ENCODE peak calls at places on chromosomes 1 and 21, in five cellular contexts. X, G, V, N and E are unnamed samples.

GRCh38 chr1:184116287-184116686 is 64.8 kb downstream of the TSEN15 start:
- DNase-seq in X (no peak), G (no peak), V (no peak), N (no peak), E (peak; percentile 66)

GRCh38 chr1:24127801-24128363 is 15.1 kb downstream of the IL22RA1 start:
- DNase-seq in X (no peak), G (no peak), V (no peak), N (no peak), E (no peak)

GRCh38 chr1:62716397-62716796 is 28.2 kb upstream of the DOCK7 start:
- DNase-seq in X (no peak), G (peak; percentile 68), V (no peak), N (no peak), E (no peak)

GRCh38 chr1:64519921-64520320 is 50.0 kb downstream of the CACHD1 start:
- DNase-seq in X (no peak), G (no peak), V (no peak), N (no peak), E (no peak)

GRCh38 chr21:34180826-34181359 is 107.5 kb downstream of the MRPS6 start:
- DNase-seq in X (no peak), G (no peak), V (no peak), N (no peak), E (no peak)

GRCh38 chr1:52669696-52670095 is 28.5 kb downstream of the COA7 start:
- DNase-seq in X (no peak), G (no peak), V (no peak), N (no peak), E (no peak)

GRCh38 chr1:72281144-72281543 is 1.2 kb downstream of the NEGR1 start:
- DNase-seq in X (no peak), G (no peak), V (no peak), N (no peak), E (no peak)

GRCh38 chr1:7257225-7257624 is 472.0 kb downstream of the CAMTA1 start:
- DNase-seq in X (no peak), G (no peak), V (no peak), N (no peak), E (no peak)

GRCh38 chr1:108719654-108720435 is 7.1 kb downstream of the FNDC7 start:
- DNase-seq in X (no peak), G (no peak), V (no peak), N (no peak), E (no peak)

GRCh38 chr1:153567621-153568366 is 2.1 kb upstream of the S100A2 start:
- DNase-seq in X (no peak), G (no peak), V (no peak), N (no peak), E (peak; percentile 80)

GRCh38 chr21:41234574-41234973 is 66.6 kb downstream of the BACE2 start:
- DNase-seq in X (no peak), G (no peak), V (no peak), N (no peak), E (no peak)

GRCh38 chr1:102578806-102579205 is 529.5 kb downstream of the COL11A1 start:
- DNase-seq in X (no peak), G (no peak), V (no peak), N (no peak), E (no peak)

GRCh38 chr1:40899230-40899870 is 37.2 kb upstream of the CITED4 start:
- DNase-seq in X (no peak), G (no peak), V (no peak), N (peak; percentile 70), E (peak; percentile 80)

GRCh38 chr21:31536138-31536537 is 123.4 kb upstream of the SOD1 start:
- DNase-seq in X (no peak), G (no peak), V (no peak), N (no peak), E (no peak)

GRCh38 chr1:67339623-67340343 is 32.1 kb downstream of the IL12RB2 start:
- DNase-seq in X (no peak), G (no peak), V (no peak), N (no peak), E (no peak)

GRCh38 chr1:200099040-200099439 is 71.5 kb downstream of the NR5A2 start:
- DNase-seq in X (no peak), G (no peak), V (no peak), N (no peak), E (no peak)

GRCh38 chr1:53614231-53615021 is 124.5 kb downstream of the GLIS1 start:
- DNase-seq in X (peak; percentile 37), G (no peak), V (no peak), N (no peak), E (peak; percentile 66)

GRCh38 chr1:238088891-238089290 is 198.2 kb upstream of the ZP4 start:
- DNase-seq in X (no peak), G (no peak), V (no peak), N (no peak), E (no peak)

GRCh38 chr1:33500547-33500946 is 28.1 kb downstream of the ZSCAN20 start:
- DNase-seq in X (no peak), G (no peak), V (no peak), N (no peak), E (peak; percentile 65)

GRCh38 chr1:26289158-26290059 is 9.5 kb downstream of the SH3BGRL3 start:
- DNase-seq in X (peak; percentile 48), G (no peak), V (peak; percentile 59), N (no peak), E (no peak)

GRCh38 chr21:42227909-42228708 is 9.2 kb downstream of the ABCG1 start:
- DNase-seq in X (peak; percentile 86), G (peak; percentile 45), V (peak; percentile 77), N (peak; percentile 86), E (peak; percentile 81)

GRCh38 chr21:15211491-15212133 is 146.8 kb upstream of the NRIP1 start:
- DNase-seq in X (peak; percentile 61), G (no peak), V (no peak), N (no peak), E (no peak)

GRCh38 chr1:220290163-220290761 is 18.0 kb upstream of the RAB3GAP2 start:
- DNase-seq in X (no peak), G (no peak), V (no peak), N (no peak), E (no peak)

GRCh38 chr1:10723317-10723716 is 73.1 kb downstream of the CASZ1 start:
- DNase-seq in X (no peak), G (no peak), V (no peak), N (no peak), E (no peak)

GRCh38 chr1:245764040-245764439 is 609.3 kb downstream of the KIF26B start:
- DNase-seq in X (no peak), G (no peak), V (no peak), N (no peak), E (no peak)

GRCh38 chr1:245874942-245875580 is 632.0 kb downstream of the SMYD3 start:
- DNase-seq in X (peak; percentile 60), G (peak; percentile 82), V (no peak), N (peak; percentile 78), E (no peak)

GRCh38 chr1:171654705-171655214 is 2.3 kb upstream of the MYOC start:
- DNase-seq in X (no peak), G (no peak), V (no peak), N (no peak), E (no peak)

GRCh38 chr21:14602418-14602987 is 56.4 kb upstream of the SAMSN1 start:
- DNase-seq in X (no peak), G (no peak), V (no peak), N (no peak), E (no peak)

GRCh38 chr21:43318368-43318767 is 108.6 kb downstream of the SIK1 start:
- DNase-seq in X (no peak), G (no peak), V (no peak), N (no peak), E (no peak)

GRCh38 chr21:43317959-43318358 is 109.0 kb downstream of the SIK1 start:
- DNase-seq in X (peak; percentile 46), G (no peak), V (no peak), N (no peak), E (no peak)

GRCh38 chr21:43317254-43317748 is 109.6 kb downstream of the SIK1 start:
- DNase-seq in X (no peak), G (no peak), V (no peak), N (no peak), E (no peak)

GRCh38 chr21:43320526-43320925 is 106.4 kb downstream of the SIK1 start:
- DNase-seq in X (peak; percentile 41), G (no peak), V (no peak), N (no peak), E (no peak)

GRCh38 chr21:43318841-43319781 is 107.8 kb downstream of the SIK1 start:
- DNase-seq in X (peak; percentile 44), G (peak; percentile 77), V (no peak), N (no peak), E (no peak)
- H3K4me3 ChIP-seq in X (no peak overlapping the region), G (no peak overlapping the region), V (no peak overlapping the region), N (no peak overlapping the region), E (no peak overlapping the region)

DNA sequence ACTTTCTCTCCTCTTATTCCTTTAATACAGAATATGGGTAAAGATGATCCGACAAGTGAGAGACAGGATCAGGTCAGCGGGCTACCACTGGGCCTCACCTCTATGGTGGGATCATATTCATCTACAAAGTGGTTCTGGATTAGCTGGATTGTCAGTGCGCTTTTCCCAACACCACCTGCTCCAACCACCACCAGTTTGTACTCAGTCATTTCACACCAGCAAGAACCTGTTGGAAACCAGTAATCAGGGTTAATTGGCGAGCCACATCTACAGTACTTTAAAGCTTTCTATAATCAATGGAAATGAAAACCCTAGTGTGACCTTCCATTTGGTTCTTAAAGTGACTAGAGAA is 643 bp downstream of the NRAS start:
- DNase-seq in X (no peak), G (peak; percentile 22), V (no peak), N (no peak), E (no peak)
- H3K36me3 ChIP-seq in X (peaks cover 22% of the 10 kb centered on the region), G (peaks cover 68% of the 10 kb centered on the region), V (peaks cover 22% of the 10 kb centered on the region), N (peaks cover 19% of the 10 kb centered on the region), E (peaks cover 83% of the 10 kb centered on the region)

DNA sequence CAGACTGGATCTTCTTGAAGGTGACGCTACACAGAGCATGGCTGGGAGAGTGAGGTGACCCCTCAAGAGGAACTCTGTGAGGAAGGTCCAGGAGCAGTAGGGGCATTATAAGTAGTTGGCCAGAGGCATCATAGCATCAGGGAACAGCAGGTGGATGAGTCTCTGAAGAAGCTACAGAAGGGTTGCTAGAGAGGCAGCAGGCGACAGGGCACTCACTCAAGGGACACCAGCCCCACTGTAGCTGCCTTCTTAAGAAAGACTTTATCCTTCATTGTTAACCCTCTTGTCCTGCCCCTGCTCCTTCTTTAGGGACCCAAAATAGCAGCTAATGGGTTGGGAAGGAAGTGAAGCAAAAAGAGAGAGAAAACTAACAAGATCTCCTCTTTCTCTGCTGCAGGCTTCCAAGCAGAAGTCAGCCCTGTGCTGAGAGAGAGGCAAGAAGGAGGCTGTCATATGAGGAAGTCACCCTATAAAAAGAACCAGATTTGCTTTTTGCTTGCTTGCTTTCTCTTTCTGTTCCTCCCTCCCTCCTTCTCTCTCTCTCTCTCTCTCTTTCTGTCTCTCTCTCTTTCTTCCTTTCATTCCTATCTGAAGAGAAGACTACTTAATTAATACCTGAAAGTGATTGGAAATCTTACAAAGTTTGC is 7.7 kb upstream of the CD5L start:
- DNase-seq in X (no peak), G (no peak), V (no peak), N (no peak), E (no peak)
- H3K4me1 ChIP-seq in X (no peaks in the 10 kb centered on the region), G (no peaks in the 10 kb centered on the region), V (no peaks in the 10 kb centered on the region), N (no peaks in the 10 kb centered on the region), E (no peaks in the 10 kb centered on the region)

GRCh38 chr1:96721382-96722160 is at the start of gene PTBP2:
- DNase-seq in X (peak; percentile 87), G (peak; percentile 95), V (peak; percentile 49), N (peak; percentile 81), E (peak; percentile 93)

GRCh38 chr1:96721053-96721381 is 567 bp upstream of the PTBP2 start:
- DNase-seq in X (no peak), G (no peak), V (no peak), N (no peak), E (no peak)

GRCh38 chr1:96722161-96722908 is 751 bp downstream of the PTBP2 start:
- DNase-seq in X (peak; percentile 77), G (peak; percentile 86), V (no peak), N (peak; percentile 45), E (peak; percentile 86)

GRCh38 chr1:96727860-96728259 is 6.3 kb downstream of the PTBP2 start:
- DNase-seq in X (no peak), G (no peak), V (no peak), N (no peak), E (no peak)

GRCh38 chr1:96723372-96723771 is 1.8 kb downstream of the PTBP2 start:
- DNase-seq in X (no peak), G (no peak), V (no peak), N (no peak), E (no peak)
- H3K4me3 ChIP-seq in X (no peak overlapping the region), G (peak overlapping the region; percentile 97), V (peak overlapping the region; percentile 99), N (no peak overlapping the region), E (peak overlapping the region; percentile 92)